ENCODE peak calls at places on chromosome 3, in four cellular contexts. X is hepatocyte, N is GM23338, O is T follicular helper cell. I is an unnamed sample.

GRCh38 chr3:197471221-197472010 is 84.4 kb downstream of the BDH1 start:
- DNase-seq in N (no peak), X (no peak), O (no peak), I (no peak)

GRCh38 chr3:120497318-120497717 is 46.5 kb upstream of the FSTL1 start:
- DNase-seq in X (no peak), N (no peak), O (no peak), I (peak)

GRCh38 chr3:18868911-18869689 is 279.2 kb upstream of the KCNH8 start:
- DNase-seq in N (no peak), O (no peak), X (no peak), I (no peak)

GRCh38 chr3:177567833-177568232 is 370.6 kb upstream of the TBL1XR1 start:
- DNase-seq in O (no peak), X (no peak), N (no peak), I (no peak)

GRCh38 chr3:124567168-124567567 is 163.1 kb upstream of the UMPS start:
- DNase-seq in X (no peak), N (no peak), O (no peak), I (no peak)

GRCh38 chr3:175890056-175890455 is 1030.9 kb downstream of the NAALADL2 start:
- DNase-seq in X (no peak), O (no peak), N (no peak), I (no peak)

GRCh38 chr3:180594631-180595348 is 7.2 kb upstream of the TTC14 start:
- DNase-seq in X (no peak), N (peak), O (no peak), I (peak)

GRCh38 chr3:120144267-120144666 is 50.0 kb upstream of the GSK3B start:
- DNase-seq in O (no peak), N (peak), X (peak), I (peak)

GRCh38 chr3:38404286-38404685 is 49.4 kb upstream of the ACVR2B start:
- DNase-seq in O (no peak), N (no peak), X (peak), I (no peak)

GRCh38 chr3:4030567-4030966 is 231.3 kb downstream of the LRRN1 start:
- DNase-seq in O (no peak), N (no peak), X (no peak), I (no peak)

GRCh38 chr3:42053476-42053875 is 37.7 kb upstream of the TRAK1 start:
- DNase-seq in O (no peak), X (peak), N (no peak), I (no peak)

GRCh38 chr3:61925721-61926120 is 364.4 kb downstream of the PTPRG start:
- DNase-seq in N (no peak), O (no peak), X (no peak), I (peak)

GRCh38 chr3:18080198-18080689 is 337.8 kb upstream of the TBC1D5 start:
- DNase-seq in N (no peak), X (no peak), O (no peak), I (no peak)

GRCh38 chr3:159159546-159159945 is 357.7 kb downstream of the MFSD1 start:
- DNase-seq in X (no peak), O (no peak), N (no peak), I (no peak)

GRCh38 chr3:45188714-45189659 is 37.1 kb downstream of the TMEM158 start:
- DNase-seq in O (no peak), N (no peak), X (no peak), I (peak)

GRCh38 chr3:3801510-3801841 is 2.2 kb downstream of the LRRN1 start:
- DNase-seq in N (peak), X (no peak), O (no peak), I (peak)

GRCh38 chr3:117407317-117407716 is 697.7 kb downstream of the TUSC7 start:
- DNase-seq in O (no peak), N (peak), X (peak), I (peak)

GRCh38 chr3:178393833-178394232 is 142.4 kb upstream of the KCNMB2 start:
- DNase-seq in X (no peak), O (no peak), N (no peak), I (no peak)

GRCh38 chr3:108012304-108012703 is 78.5 kb downstream of the CD47 start:
- DNase-seq in X (no peak), O (no peak), N (no peak), I (no peak)

GRCh38 chr3:27575509-27575908 is 91.3 kb upstream of the SLC4A7 start:
- DNase-seq in X (no peak), O (no peak), N (no peak), I (peak)

GRCh38 chr3:30401971-30402370 is 204.4 kb upstream of the TGFBR2 start:
- DNase-seq in X (no peak), O (no peak), N (no peak), I (no peak)